ENCODE peak calls at places on chromosomes 12 and 14, in seven cellular contexts. N is NCI-H2171 treated with DMSO at 0.1 percent for 48 hours; E is NCI-H1436; K is ELR; A is WERI-Rb-1; F is adrenal gland; Z is activated CD4-positive, alpha-beta T cell treated with anti-CD3 and anti-CD28 coated beads, Interleukin-2, amount 50 U/mL, for 1 hour. P is an unnamed sample.

GRCh38 chr12:20455001-20455706 is 86.8 kb downstream of the PDE3A start:
- DNase-seq in Z (no peak), F (no peak), N (no peak), E (no peak), A (no peak), K (no peak), P (no peak)

GRCh38 chr12:9047105-9047504 is 57.8 kb downstream of the KLRG1 start:
- DNase-seq in N (no peak), F (no peak), A (no peak), E (no peak), Z (no peak), K (no peak), P (no peak)

GRCh38 chr12:8950702-8951478 is 1.4 kb upstream of the M6PR start:
- DNase-seq in Z (peak; percentile 16), A (no peak), F (no peak), N (no peak), K (no peak), E (no peak), P (no peak)

GRCh38 chr12:52873513-52873831 is 24.7 kb upstream of the KRT78 start:
- DNase-seq in A (no peak), Z (no peak), F (no peak), E (no peak), K (no peak), N (peak; percentile 80), P (no peak)

GRCh38 chr12:120437735-120438494 is at the start of gene COX6A1:
- DNase-seq in K (peak; percentile 99), N (peak; percentile 100), F (peak; percentile 97), A (peak; percentile 99), Z (peak; percentile 96), E (peak; percentile 99), P (peak; percentile 89)

GRCh38 chr12:53806689-53807088 is 54.9 kb upstream of the CISTR start:
- DNase-seq in Z (no peak), A (no peak), E (no peak), K (peak; percentile 72), F (no peak), N (no peak), P (no peak)

GRCh38 chr12:72618764-72619163 is 346.6 kb downstream of the TRHDE start:
- DNase-seq in E (no peak), A (peak; percentile 14), K (no peak), N (peak; percentile 42), F (peak; percentile 14), Z (no peak), P (no peak)

GRCh38 chr14:100988411-100988900 is 84.9 kb upstream of the RTL1 start:
- DNase-seq in E (no peak), F (no peak), Z (no peak), N (no peak), A (no peak), K (peak; percentile 67), P (no peak)

P was measured in GM19239.